ENCODE peak calls at places on chromosomes 5 and 9, in five cellular contexts. T is osteocyte; E is LNCaP clone FGC; P is GM10248; B is activated CD8-positive, alpha-beta T cell treated with anti-CD3 and anti-CD28 coated beads for 36 hours. Y is an unnamed sample.

GRCh38 chr5:91318727-91319126 is 64.4 kb downstream of the ARRDC3 start:
- DNase-seq in T (no peak), E (no peak), P (no peak), B (peak), Y (no peak)

GRCh38 chr9:126025973-126026372 is 278.8 kb downstream of the PBX3 start:
- DNase-seq in T (no peak), E (no peak), P (no peak), B (no peak), Y (no peak)

GRCh38 chr5:139181835-139182452 is 16.2 kb downstream of the SIL1 start:
- DNase-seq in T (no peak), E (no peak), P (no peak), B (no peak), Y (no peak)

GRCh38 chr9:135077497-135078200 is 9.8 kb upstream of the OLFM1 start:
- DNase-seq in T (peak), E (no peak), P (no peak), B (peak), Y (no peak)

GRCh38 chr5:146540421-146540820 is 24.4 kb upstream of the GPR151 start:
- DNase-seq in T (no peak), E (no peak), P (no peak), B (no peak), Y (no peak)

GRCh38 chr9:75147638-75148037 is 59.3 kb downstream of the OSTF1 start:
- DNase-seq in T (no peak), E (no peak), P (peak), B (no peak), Y (no peak)

GRCh38 chr5:132429451-132430440 is 60.2 kb downstream of the SLC22A5 start:
- DNase-seq in T (no peak), E (no peak), P (no peak), B (no peak), Y (no peak)

GRCh38 chr9:124296094-124296493 is 38.3 kb downstream of the NEK6 start:
- DNase-seq in T (no peak), E (no peak), P (no peak), B (no peak), Y (no peak)

GRCh38 chr5:32258406-32258805 is 54.3 kb downstream of the MTMR12 start:
- DNase-seq in T (no peak), E (no peak), P (no peak), B (no peak), Y (no peak)

GRCh38 chr9:135605238-135605781 is 34.0 kb downstream of the GLT6D1 start:
- DNase-seq in T (peak), E (no peak), P (no peak), B (no peak), Y (no peak)

GRCh38 chr5:20556364-20556763 is 568.4 kb upstream of the CDH18 start:
- DNase-seq in T (no peak), E (no peak), P (no peak), B (no peak), Y (no peak)

GRCh38 chr9:94865599-94866456 is 139.3 kb downstream of the AOPEP start:
- DNase-seq in T (no peak), E (no peak), P (no peak), B (no peak), Y (peak)

GRCh38 chr5:538271-538771 is 14.1 kb upstream of the SLC9A3 start:
- DNase-seq in T (no peak), E (no peak), P (no peak), B (no peak), Y (no peak)

GRCh38 chr5:169097897-169098296 is 203.0 kb downstream of the SLIT3 start:
- DNase-seq in T (no peak), E (no peak), P (no peak), B (no peak), Y (no peak)

GRCh38 chr5:50580506-50580905 is 85.9 kb upstream of the PARP8 start:
- DNase-seq in T (no peak), E (no peak), P (no peak), B (no peak), Y (no peak)

GRCh38 chr9:30967484-30967883 is 1417.0 kb upstream of the ACO1 start:
- DNase-seq in T (no peak), E (no peak), P (no peak), B (no peak), Y (no peak)

GRCh38 chr5:41519801-41520200 is 9.4 kb upstream of the PLCXD3 start:
- DNase-seq in T (no peak), E (no peak), P (no peak), B (no peak), Y (no peak)

GRCh38 chr5:30103056-30104020 is 1090.1 kb upstream of the CDH6 start:
- DNase-seq in T (no peak), E (peak), P (no peak), B (no peak), Y (no peak)

GRCh38 chr5:1806974-1807373 is 5.8 kb downstream of the NDUFS6 start:
- DNase-seq in T (no peak), E (no peak), P (no peak), B (no peak), Y (no peak)

GRCh38 chr9:95083086-95083768 is 234.3 kb downstream of the FANCC start:
- DNase-seq in T (no peak), E (no peak), P (no peak), B (no peak), Y (no peak)

GRCh38 chr9:103977163-103977562 is 116.9 kb upstream of the SMC2 start:
- DNase-seq in T (no peak), E (no peak), P (no peak), B (no peak), Y (no peak)

GRCh38 chr5:144972317-144972716 is 801.6 kb downstream of the KCTD16 start:
- DNase-seq in T (no peak), E (no peak), P (no peak), B (no peak), Y (no peak)

GRCh38 chr9:130939405-130939941 is 426 bp upstream of the FIBCD1 start:
- DNase-seq in T (no peak), E (no peak), P (no peak), B (peak), Y (no peak)

GRCh38 chr9:82021198-82021597 is 32.6 kb downstream of the SPATA31D1 start:
- DNase-seq in T (no peak), E (peak), P (no peak), B (no peak), Y (peak)

GRCh38 chr5:43515678-43516048 is 715 bp upstream of the C5orf34 start:
- DNase-seq in T (no peak), E (no peak), P (no peak), B (no peak), Y (no peak)

GRCh38 chr5:135095052-135095715 is 61.2 kb upstream of the PITX1 start:
- DNase-seq in T (no peak), E (no peak), P (no peak), B (no peak), Y (no peak)

GRCh38 chr9:96461336-96461735 is 11.4 kb downstream of the HABP4 start:
- DNase-seq in T (no peak), E (no peak), P (no peak), B (no peak), Y (no peak)

GRCh38 chr9:108083796-108084352 is 594.3 kb upstream of the KLF4 start:
- DNase-seq in T (no peak), E (no peak), P (no peak), B (no peak), Y (no peak)

GRCh38 chr9:107235765-107236442 is 47.2 kb upstream of the RAD23B start:
- DNase-seq in T (no peak), E (no peak), P (no peak), B (no peak), Y (no peak)

GRCh38 chr9:84966876-84967830 is 297.6 kb downstream of the NTRK2 start:
- DNase-seq in T (no peak), E (no peak), P (no peak), B (no peak), Y (no peak)

GRCh38 chr9:111661802-111662491 is 542 bp downstream of the GNG10 start:
- DNase-seq in T (no peak), E (no peak), P (peak), B (peak), Y (no peak)

GRCh38 chr5:55146543-55147151 is 13.3 kb upstream of the GPX8 start:
- DNase-seq in T (peak), E (peak), P (peak), B (peak), Y (peak)

GRCh38 chr9:110077926-110078325 is 130.0 kb downstream of the C9orf152 start:
- DNase-seq in T (no peak), E (no peak), P (no peak), B (no peak), Y (no peak)

GRCh38 chr5:77143998-77144836 is 57.1 kb upstream of the ZBED3 start:
- DNase-seq in T (peak), E (peak), P (peak), B (peak), Y (peak)
- TF ChIP-seq CTCF in T (peak), E (peak), P (peak), B (peak), Y (peak)

DNA sequence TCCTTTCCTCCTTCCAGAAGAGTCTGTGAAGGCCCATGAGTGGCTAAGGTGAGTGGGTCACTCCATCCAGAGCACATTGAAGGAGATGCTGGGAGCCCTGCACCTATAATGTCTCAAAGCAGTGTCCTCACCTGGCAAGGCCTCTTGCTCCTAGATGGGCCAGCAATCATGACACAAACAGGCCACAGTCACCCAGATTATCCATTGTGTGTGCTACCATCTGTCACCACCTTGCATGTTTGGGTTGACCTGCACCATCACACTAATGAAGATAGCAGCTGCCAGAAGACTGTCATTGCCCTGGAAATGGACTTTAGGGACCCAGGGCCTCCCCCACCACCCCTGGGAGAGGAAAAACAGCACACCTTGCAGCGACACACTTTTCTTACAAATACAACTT is 69.6 kb downstream of the GABBR2 start:
- DNase-seq in T (no peak), E (no peak), P (no peak), B (no peak), Y (no peak)
- TF ChIP-seq CTCF in T (no peak), E (no peak), P (no peak), B (no peak), Y (no peak)

GRCh38 chr9:113426701-113427100 is 16.2 kb downstream of the C9orf43 start:
- DNase-seq in T (no peak), E (no peak), P (no peak), B (no peak), Y (no peak)
- TF ChIP-seq CTCF in T (no peak), E (no peak), P (no peak), B (no peak), Y (no peak)

GRCh38 chr5:141384471-141385267 is 2.1 kb downstream of the PCDHGA7 start:
- DNase-seq in T (no peak), E (no peak), P (no peak), B (no peak), Y (no peak)

GRCh38 chr5:141383345-141383744 is 803 bp downstream of the PCDHGA7 start:
- DNase-seq in T (no peak), E (no peak), P (no peak), B (no peak), Y (no peak)

GRCh38 chr5:141388661-141389060 is 1.2 kb downstream of the PCDHGB4 start:
- DNase-seq in T (no peak), E (no peak), P (no peak), B (no peak), Y (no peak)

DNA sequence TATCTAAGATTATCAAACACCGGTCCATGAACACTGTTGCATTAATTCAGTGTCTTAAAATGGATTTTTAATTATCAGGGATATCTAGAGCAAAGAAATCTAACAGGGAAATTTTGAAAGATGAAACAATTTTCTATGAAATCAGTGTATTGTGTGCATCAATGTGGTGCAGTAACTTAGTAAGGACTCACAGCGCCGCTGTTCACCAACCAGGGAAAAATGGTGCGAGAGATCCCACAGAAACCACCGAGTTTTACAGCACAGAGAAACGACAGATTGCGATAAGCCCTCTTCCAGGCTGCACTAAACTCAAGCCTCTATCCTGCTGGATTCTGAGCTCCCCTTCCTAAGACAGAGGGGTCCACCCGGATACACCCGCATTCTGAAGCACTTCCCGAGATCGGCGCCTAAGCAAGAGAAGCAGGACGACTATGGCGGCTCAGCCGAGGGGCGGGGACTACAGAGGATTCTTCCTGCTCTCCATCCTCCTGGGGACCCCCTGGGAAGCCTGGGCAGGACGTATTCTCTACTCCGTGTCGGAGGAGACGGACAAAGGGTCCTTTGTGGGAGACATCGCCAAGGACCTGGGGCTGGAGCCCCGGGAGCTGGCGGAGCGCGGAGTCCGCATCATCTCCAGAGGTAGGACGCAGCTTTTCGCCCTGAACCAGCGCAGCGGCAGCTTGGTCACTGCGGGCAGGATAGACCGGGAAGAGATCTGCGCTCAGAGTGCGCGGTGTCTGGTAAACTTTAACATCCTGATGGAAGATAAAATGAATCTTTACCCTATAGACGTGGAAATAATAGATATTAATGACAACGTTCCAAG is at the start of gene PCDHGA7:
- DNase-seq in T (no peak), E (no peak), P (peak), B (no peak), Y (no peak)
- TF ChIP-seq CTCF in T (no peak), E (peak), P (peak), B (no peak), Y (peak)

DNA sequence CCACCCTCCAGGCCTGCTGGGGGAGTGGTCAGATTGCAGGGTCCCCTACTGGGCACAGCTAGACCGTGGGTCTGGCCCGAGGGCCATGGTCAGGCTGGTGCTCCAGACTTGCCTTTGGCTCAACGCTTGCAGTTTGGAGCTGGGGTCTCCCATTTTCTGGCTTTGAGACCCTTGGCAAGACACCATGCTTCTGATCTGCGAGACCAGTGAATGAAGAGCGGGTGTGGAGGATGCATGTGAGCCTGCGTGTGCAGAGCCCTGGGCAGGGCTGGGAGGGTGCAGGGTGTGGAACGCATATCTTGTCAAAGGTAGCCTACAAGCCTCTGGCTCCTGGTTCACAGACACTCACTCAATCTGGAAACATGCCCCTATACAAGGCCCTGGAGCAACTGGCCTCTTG is 6.1 kb upstream of the MRNIP start:
- DNase-seq in T (no peak), E (no peak), P (no peak), B (no peak), Y (no peak)
- TF ChIP-seq CTCF in T (no peak), E (no peak), P (no peak), B (no peak), Y (no peak)